ENCODE peak calls at places on chromosome 14, in seven cellular contexts. One of them, this sample, is unnamed.

GRCh38 chr14:99497894-99498293 is 16.7 kb downstream of the CCNK start:
- DNase-seq in activated naive CD4-positive, alpha-beta T cell treated with Interleukin-2 at 50 U/mL for 16 hours: no peak
- DNase-seq in NB4: no peak
- DNase-seq in cardiac fibroblast: no peak
- DNase-seq in CD4-positive, CD25-positive, alpha-beta regulatory T cell: no peak
- DNase-seq in CD4-positive, alpha-beta T cell: no peak
- DNase-seq in stimulated activated CD4-positive, alpha-beta T cell treated with anti-CD3 and anti-CD28 coated beads, Interleukin-2, amount 100 ng/mL, for 4 hours: no peak
- DNase-seq in this sample: no peak

GRCh38 chr14:104786091-104786586 is 9.4 kb downstream of the AKT1 start:
- DNase-seq in stimulated activated CD4-positive, alpha-beta T cell treated with anti-CD3 and anti-CD28 coated beads, Interleukin-2, amount 100 ng/mL, for 4 hours: no peak
- DNase-seq in activated naive CD4-positive, alpha-beta T cell treated with Interleukin-2 at 50 U/mL for 16 hours: no peak
- DNase-seq in cardiac fibroblast: no peak
- DNase-seq in NB4: no peak
- DNase-seq in CD4-positive, alpha-beta T cell: no peak
- DNase-seq in CD4-positive, CD25-positive, alpha-beta regulatory T cell: no peak
- DNase-seq in this sample: no peak

GRCh38 chr14:88983755-88984154 is 159.3 kb downstream of the TTC8 start:
- DNase-seq in activated naive CD4-positive, alpha-beta T cell treated with Interleukin-2 at 50 U/mL for 16 hours: no peak
- DNase-seq in cardiac fibroblast: peak
- DNase-seq in stimulated activated CD4-positive, alpha-beta T cell treated with anti-CD3 and anti-CD28 coated beads, Interleukin-2, amount 100 ng/mL, for 4 hours: no peak
- DNase-seq in CD4-positive, alpha-beta T cell: no peak
- DNase-seq in NB4: no peak
- DNase-seq in CD4-positive, CD25-positive, alpha-beta regulatory T cell: no peak
- DNase-seq in this sample: no peak

GRCh38 chr14:52918486-52918885 is 32.4 kb downstream of the FERMT2 start:
- DNase-seq in stimulated activated CD4-positive, alpha-beta T cell treated with anti-CD3 and anti-CD28 coated beads, Interleukin-2, amount 100 ng/mL, for 4 hours: peak
- DNase-seq in activated naive CD4-positive, alpha-beta T cell treated with Interleukin-2 at 50 U/mL for 16 hours: no peak
- DNase-seq in CD4-positive, CD25-positive, alpha-beta regulatory T cell: peak
- DNase-seq in NB4: peak
- DNase-seq in cardiac fibroblast: peak
- DNase-seq in CD4-positive, alpha-beta T cell: no peak
- DNase-seq in this sample: no peak

GRCh38 chr14:104794099-104794498 is 1.4 kb downstream of the AKT1 start:
- DNase-seq in cardiac fibroblast: peak
- DNase-seq in stimulated activated CD4-positive, alpha-beta T cell treated with anti-CD3 and anti-CD28 coated beads, Interleukin-2, amount 100 ng/mL, for 4 hours: no peak
- DNase-seq in CD4-positive, alpha-beta T cell: no peak
- DNase-seq in NB4: peak
- DNase-seq in activated naive CD4-positive, alpha-beta T cell treated with Interleukin-2 at 50 U/mL for 16 hours: peak
- DNase-seq in CD4-positive, CD25-positive, alpha-beta regulatory T cell: peak
- DNase-seq in this sample: no peak

GRCh38 chr14:26128931-26129674 is 468.7 kb downstream of the NOVA1 start:
- DNase-seq in NB4: no peak
- DNase-seq in CD4-positive, CD25-positive, alpha-beta regulatory T cell: no peak
- DNase-seq in stimulated activated CD4-positive, alpha-beta T cell treated with anti-CD3 and anti-CD28 coated beads, Interleukin-2, amount 100 ng/mL, for 4 hours: no peak
- DNase-seq in cardiac fibroblast: peak
- DNase-seq in activated naive CD4-positive, alpha-beta T cell treated with Interleukin-2 at 50 U/mL for 16 hours: no peak
- DNase-seq in CD4-positive, alpha-beta T cell: no peak
- DNase-seq in this sample: no peak

GRCh38 chr14:103056322-103057027 is 874 bp downstream of the CDC42BPB start:
- DNase-seq in stimulated activated CD4-positive, alpha-beta T cell treated with anti-CD3 and anti-CD28 coated beads, Interleukin-2, amount 100 ng/mL, for 4 hours: no peak
- DNase-seq in CD4-positive, CD25-positive, alpha-beta regulatory T cell: no peak
- DNase-seq in activated naive CD4-positive, alpha-beta T cell treated with Interleukin-2 at 50 U/mL for 16 hours: no peak
- DNase-seq in cardiac fibroblast: peak
- DNase-seq in CD4-positive, alpha-beta T cell: no peak
- DNase-seq in NB4: peak
- DNase-seq in this sample: no peak

GRCh38 chr14:69315302-69315701 is 55.3 kb downstream of the GALNT16 start:
- DNase-seq in CD4-positive, alpha-beta T cell: no peak
- DNase-seq in cardiac fibroblast: peak
- DNase-seq in activated naive CD4-positive, alpha-beta T cell treated with Interleukin-2 at 50 U/mL for 16 hours: no peak
- DNase-seq in CD4-positive, CD25-positive, alpha-beta regulatory T cell: no peak
- DNase-seq in NB4: no peak
- DNase-seq in stimulated activated CD4-positive, alpha-beta T cell treated with anti-CD3 and anti-CD28 coated beads, Interleukin-2, amount 100 ng/mL, for 4 hours: no peak
- DNase-seq in this sample: no peak

GRCh38 chr14:23566782-23567185 is 807 bp downstream of the AP1G2 start:
- DNase-seq in stimulated activated CD4-positive, alpha-beta T cell treated with anti-CD3 and anti-CD28 coated beads, Interleukin-2, amount 100 ng/mL, for 4 hours: no peak
- DNase-seq in cardiac fibroblast: peak
- DNase-seq in activated naive CD4-positive, alpha-beta T cell treated with Interleukin-2 at 50 U/mL for 16 hours: no peak
- DNase-seq in CD4-positive, alpha-beta T cell: no peak
- DNase-seq in CD4-positive, CD25-positive, alpha-beta regulatory T cell: no peak
- DNase-seq in NB4: no peak
- DNase-seq in this sample: no peak

GRCh38 chr14:36513451-36514277 is 6.4 kb downstream of the NKX2-1 start:
- DNase-seq in CD4-positive, alpha-beta T cell: no peak
- DNase-seq in stimulated activated CD4-positive, alpha-beta T cell treated with anti-CD3 and anti-CD28 coated beads, Interleukin-2, amount 100 ng/mL, for 4 hours: no peak
- DNase-seq in NB4: no peak
- DNase-seq in CD4-positive, CD25-positive, alpha-beta regulatory T cell: no peak
- DNase-seq in activated naive CD4-positive, alpha-beta T cell treated with Interleukin-2 at 50 U/mL for 16 hours: no peak
- DNase-seq in cardiac fibroblast: no peak
- DNase-seq in this sample: no peak